ENCODE peak calls at places on chromosome 16, in six cellular contexts. One of them, this sample, is unnamed.

GRCh38 chr16:28609631-28610594 is at the start of gene SULT1A1:
- ATAC-seq in activated B cell treated with CpG ODN at 0.5 μM for 24 hours: no peak
- ATAC-seq in sciatic nerve: peak
- ATAC-seq in left ventricle myocardium superior: peak
- ATAC-seq in activated naive CD8-positive, alpha-beta T cell treated with anti-CD3 and anti-CD28 coated beads, Interleukin-2, amount 10 ng/mL, durations not matched to agents 7 days and 5 days: no peak
- ATAC-seq in body of pancreas: peak
- ATAC-seq in this sample: no peak

GRCh38 chr16:55280622-55281021 is 43.4 kb upstream of the IRX6 start:
- ATAC-seq in body of pancreas: no peak
- ATAC-seq in activated B cell treated with CpG ODN at 0.5 μM for 24 hours: no peak
- ATAC-seq in sciatic nerve: no peak
- ATAC-seq in activated naive CD8-positive, alpha-beta T cell treated with anti-CD3 and anti-CD28 coated beads, Interleukin-2, amount 10 ng/mL, durations not matched to agents 7 days and 5 days: no peak
- ATAC-seq in left ventricle myocardium superior: no peak
- ATAC-seq in this sample: no peak

GRCh38 chr16:69017036-69017783 is 88.2 kb upstream of the HAS3 start:
- ATAC-seq in activated B cell treated with CpG ODN at 0.5 μM for 24 hours: no peak
- ATAC-seq in sciatic nerve: no peak
- ATAC-seq in left ventricle myocardium superior: no peak
- ATAC-seq in body of pancreas: peak
- ATAC-seq in activated naive CD8-positive, alpha-beta T cell treated with anti-CD3 and anti-CD28 coated beads, Interleukin-2, amount 10 ng/mL, durations not matched to agents 7 days and 5 days: no peak
- ATAC-seq in this sample: no peak

GRCh38 chr16:75909746-75910145 is 183.5 kb upstream of the CPHXL start:
- ATAC-seq in activated B cell treated with CpG ODN at 0.5 μM for 24 hours: no peak
- ATAC-seq in body of pancreas: no peak
- ATAC-seq in activated naive CD8-positive, alpha-beta T cell treated with anti-CD3 and anti-CD28 coated beads, Interleukin-2, amount 10 ng/mL, durations not matched to agents 7 days and 5 days: no peak
- ATAC-seq in left ventricle myocardium superior: no peak
- ATAC-seq in sciatic nerve: no peak
- ATAC-seq in this sample: no peak

GRCh38 chr16:57159447-57159846 is 26.4 kb downstream of the PSME3IP1 start:
- ATAC-seq in sciatic nerve: no peak
- ATAC-seq in left ventricle myocardium superior: no peak
- ATAC-seq in body of pancreas: no peak
- ATAC-seq in activated B cell treated with CpG ODN at 0.5 μM for 24 hours: no peak
- ATAC-seq in activated naive CD8-positive, alpha-beta T cell treated with anti-CD3 and anti-CD28 coated beads, Interleukin-2, amount 10 ng/mL, durations not matched to agents 7 days and 5 days: no peak
- ATAC-seq in this sample: no peak

GRCh38 chr16:86221085-86221484 is 289.2 kb upstream of the FOXF1 start:
- ATAC-seq in left ventricle myocardium superior: no peak
- ATAC-seq in activated naive CD8-positive, alpha-beta T cell treated with anti-CD3 and anti-CD28 coated beads, Interleukin-2, amount 10 ng/mL, durations not matched to agents 7 days and 5 days: no peak
- ATAC-seq in body of pancreas: no peak
- ATAC-seq in activated B cell treated with CpG ODN at 0.5 μM for 24 hours: no peak
- ATAC-seq in sciatic nerve: no peak
- ATAC-seq in this sample: no peak

GRCh38 chr16:68732068-68732680 is 4.9 kb upstream of the CDH1 start:
- ATAC-seq in activated B cell treated with CpG ODN at 0.5 μM for 24 hours: no peak
- ATAC-seq in left ventricle myocardium superior: no peak
- ATAC-seq in sciatic nerve: no peak
- ATAC-seq in body of pancreas: peak
- ATAC-seq in activated naive CD8-positive, alpha-beta T cell treated with anti-CD3 and anti-CD28 coated beads, Interleukin-2, amount 10 ng/mL, durations not matched to agents 7 days and 5 days: no peak
- ATAC-seq in this sample: no peak

GRCh38 chr16:4016648-4017047 is 99.6 kb downstream of the ADCY9 start:
- ATAC-seq in sciatic nerve: no peak
- ATAC-seq in left ventricle myocardium superior: no peak
- ATAC-seq in activated B cell treated with CpG ODN at 0.5 μM for 24 hours: no peak
- ATAC-seq in body of pancreas: no peak
- ATAC-seq in activated naive CD8-positive, alpha-beta T cell treated with anti-CD3 and anti-CD28 coated beads, Interleukin-2, amount 10 ng/mL, durations not matched to agents 7 days and 5 days: no peak
- ATAC-seq in this sample: no peak

GRCh38 chr16:48462146-48462740 is 77.0 kb upstream of the SIAH1 start:
- ATAC-seq in activated B cell treated with CpG ODN at 0.5 μM for 24 hours: no peak
- ATAC-seq in left ventricle myocardium superior: no peak
- ATAC-seq in sciatic nerve: no peak
- ATAC-seq in activated naive CD8-positive, alpha-beta T cell treated with anti-CD3 and anti-CD28 coated beads, Interleukin-2, amount 10 ng/mL, durations not matched to agents 7 days and 5 days: no peak
- ATAC-seq in body of pancreas: no peak
- ATAC-seq in this sample: no peak

GRCh38 chr16:66383551-66383950 is 17.1 kb downstream of the CDH5 start:
- ATAC-seq in activated B cell treated with CpG ODN at 0.5 μM for 24 hours: no peak
- ATAC-seq in activated naive CD8-positive, alpha-beta T cell treated with anti-CD3 and anti-CD28 coated beads, Interleukin-2, amount 10 ng/mL, durations not matched to agents 7 days and 5 days: no peak
- ATAC-seq in sciatic nerve: no peak
- ATAC-seq in body of pancreas: no peak
- ATAC-seq in left ventricle myocardium superior: no peak
- ATAC-seq in this sample: no peak

GRCh38 chr16:3487521-3488410 is 7.5 kb downstream of the C16orf90 start:
- ATAC-seq in activated naive CD8-positive, alpha-beta T cell treated with anti-CD3 and anti-CD28 coated beads, Interleukin-2, amount 10 ng/mL, durations not matched to agents 7 days and 5 days: no peak
- ATAC-seq in sciatic nerve: no peak
- ATAC-seq in body of pancreas: no peak
- ATAC-seq in left ventricle myocardium superior: peak
- ATAC-seq in activated B cell treated with CpG ODN at 0.5 μM for 24 hours: no peak
- ATAC-seq in this sample: no peak

GRCh38 chr16:11139624-11140375 is 116.2 kb downstream of the SOCS1 start:
- ATAC-seq in sciatic nerve: no peak
- ATAC-seq in activated naive CD8-positive, alpha-beta T cell treated with anti-CD3 and anti-CD28 coated beads, Interleukin-2, amount 10 ng/mL, durations not matched to agents 7 days and 5 days: peak
- ATAC-seq in body of pancreas: no peak
- ATAC-seq in activated B cell treated with CpG ODN at 0.5 μM for 24 hours: no peak
- ATAC-seq in left ventricle myocardium superior: no peak
- ATAC-seq in this sample: no peak

GRCh38 chr16:154223-155030 is 2.0 kb downstream of the HBZ start:
- ATAC-seq in activated naive CD8-positive, alpha-beta T cell treated with anti-CD3 and anti-CD28 coated beads, Interleukin-2, amount 10 ng/mL, durations not matched to agents 7 days and 5 days: peak
- ATAC-seq in left ventricle myocardium superior: peak
- ATAC-seq in body of pancreas: peak
- ATAC-seq in activated B cell treated with CpG ODN at 0.5 μM for 24 hours: peak
- ATAC-seq in sciatic nerve: no peak
- ATAC-seq in this sample: peak

GRCh38 chr16:56732832-56733231 is 2.9 kb downstream of the NUP93 start:
- ATAC-seq in left ventricle myocardium superior: no peak
- ATAC-seq in body of pancreas: no peak
- ATAC-seq in sciatic nerve: no peak
- ATAC-seq in activated naive CD8-positive, alpha-beta T cell treated with anti-CD3 and anti-CD28 coated beads, Interleukin-2, amount 10 ng/mL, durations not matched to agents 7 days and 5 days: no peak
- ATAC-seq in activated B cell treated with CpG ODN at 0.5 μM for 24 hours: peak
- ATAC-seq in this sample: peak

GRCh38 chr16:17076121-17076757 is 394.5 kb downstream of the XYLT1 start:
- ATAC-seq in activated naive CD8-positive, alpha-beta T cell treated with anti-CD3 and anti-CD28 coated beads, Interleukin-2, amount 10 ng/mL, durations not matched to agents 7 days and 5 days: no peak
- ATAC-seq in body of pancreas: no peak
- ATAC-seq in activated B cell treated with CpG ODN at 0.5 μM for 24 hours: no peak
- ATAC-seq in left ventricle myocardium superior: no peak
- ATAC-seq in sciatic nerve: no peak
- ATAC-seq in this sample: peak

GRCh38 chr16:89954462-89954861 is 5.9 kb downstream of the DEF8 start:
- ATAC-seq in activated B cell treated with CpG ODN at 0.5 μM for 24 hours: no peak
- ATAC-seq in activated naive CD8-positive, alpha-beta T cell treated with anti-CD3 and anti-CD28 coated beads, Interleukin-2, amount 10 ng/mL, durations not matched to agents 7 days and 5 days: no peak
- ATAC-seq in sciatic nerve: no peak
- ATAC-seq in left ventricle myocardium superior: no peak
- ATAC-seq in body of pancreas: no peak
- ATAC-seq in this sample: no peak

GRCh38 chr16:88118376-88118775 is 167.1 kb downstream of the BANP start:
- ATAC-seq in sciatic nerve: no peak
- ATAC-seq in activated B cell treated with CpG ODN at 0.5 μM for 24 hours: no peak
- ATAC-seq in body of pancreas: no peak
- ATAC-seq in activated naive CD8-positive, alpha-beta T cell treated with anti-CD3 and anti-CD28 coated beads, Interleukin-2, amount 10 ng/mL, durations not matched to agents 7 days and 5 days: no peak
- ATAC-seq in left ventricle myocardium superior: no peak
- ATAC-seq in this sample: no peak

GRCh38 chr16:12557808-12558207 is 245.9 kb downstream of the CPPED1 start:
- ATAC-seq in left ventricle myocardium superior: no peak
- ATAC-seq in activated naive CD8-positive, alpha-beta T cell treated with anti-CD3 and anti-CD28 coated beads, Interleukin-2, amount 10 ng/mL, durations not matched to agents 7 days and 5 days: no peak
- ATAC-seq in activated B cell treated with CpG ODN at 0.5 μM for 24 hours: no peak
- ATAC-seq in sciatic nerve: no peak
- ATAC-seq in body of pancreas: no peak
- ATAC-seq in this sample: no peak

GRCh38 chr16:20747030-20747816 is 5.6 kb upstream of the THUMPD1 start:
- ATAC-seq in body of pancreas: no peak
- ATAC-seq in activated naive CD8-positive, alpha-beta T cell treated with anti-CD3 and anti-CD28 coated beads, Interleukin-2, amount 10 ng/mL, durations not matched to agents 7 days and 5 days: no peak
- ATAC-seq in left ventricle myocardium superior: no peak
- ATAC-seq in sciatic nerve: no peak
- ATAC-seq in activated B cell treated with CpG ODN at 0.5 μM for 24 hours: no peak
- ATAC-seq in this sample: no peak

GRCh38 chr16:83328936-83329335 is 478.8 kb upstream of the HSBP1 start:
- ATAC-seq in left ventricle myocardium superior: no peak
- ATAC-seq in sciatic nerve: no peak
- ATAC-seq in activated naive CD8-positive, alpha-beta T cell treated with anti-CD3 and anti-CD28 coated beads, Interleukin-2, amount 10 ng/mL, durations not matched to agents 7 days and 5 days: no peak
- ATAC-seq in activated B cell treated with CpG ODN at 0.5 μM for 24 hours: no peak
- ATAC-seq in body of pancreas: no peak
- ATAC-seq in this sample: no peak

GRCh38 chr16:67517178-67517492 is 11.5 kb upstream of the RIPOR1 start:
- ATAC-seq in sciatic nerve: no peak
- ATAC-seq in activated B cell treated with CpG ODN at 0.5 μM for 24 hours: no peak
- ATAC-seq in activated naive CD8-positive, alpha-beta T cell treated with anti-CD3 and anti-CD28 coated beads, Interleukin-2, amount 10 ng/mL, durations not matched to agents 7 days and 5 days: no peak
- ATAC-seq in left ventricle myocardium superior: no peak
- ATAC-seq in body of pancreas: no peak
- ATAC-seq in this sample: no peak

GRCh38 chr16:84947022-84947421 is 64.3 kb downstream of the ZDHHC7 start:
- ATAC-seq in body of pancreas: no peak
- ATAC-seq in activated B cell treated with CpG ODN at 0.5 μM for 24 hours: no peak
- ATAC-seq in left ventricle myocardium superior: peak
- ATAC-seq in sciatic nerve: no peak
- ATAC-seq in activated naive CD8-positive, alpha-beta T cell treated with anti-CD3 and anti-CD28 coated beads, Interleukin-2, amount 10 ng/mL, durations not matched to agents 7 days and 5 days: no peak
- ATAC-seq in this sample: no peak

GRCh38 chr16:84079664-84080063 is 37.1 kb upstream of the SLC38A8 start:
- ATAC-seq in activated naive CD8-positive, alpha-beta T cell treated with anti-CD3 and anti-CD28 coated beads, Interleukin-2, amount 10 ng/mL, durations not matched to agents 7 days and 5 days: no peak
- ATAC-seq in body of pancreas: no peak
- ATAC-seq in activated B cell treated with CpG ODN at 0.5 μM for 24 hours: no peak
- ATAC-seq in left ventricle myocardium superior: peak
- ATAC-seq in sciatic nerve: no peak
- ATAC-seq in this sample: no peak

GRCh38 chr16:74807052-74807646 is 32.5 kb upstream of the FA2H start:
- ATAC-seq in left ventricle myocardium superior: no peak
- ATAC-seq in activated B cell treated with CpG ODN at 0.5 μM for 24 hours: no peak
- ATAC-seq in activated naive CD8-positive, alpha-beta T cell treated with anti-CD3 and anti-CD28 coated beads, Interleukin-2, amount 10 ng/mL, durations not matched to agents 7 days and 5 days: no peak
- ATAC-seq in sciatic nerve: no peak
- ATAC-seq in body of pancreas: no peak
- ATAC-seq in this sample: peak

GRCh38 chr16:66594739-66595138 is 9.8 kb upstream of the CMTM3 start:
- ATAC-seq in body of pancreas: no peak
- ATAC-seq in activated B cell treated with CpG ODN at 0.5 μM for 24 hours: peak
- ATAC-seq in activated naive CD8-positive, alpha-beta T cell treated with anti-CD3 and anti-CD28 coated beads, Interleukin-2, amount 10 ng/mL, durations not matched to agents 7 days and 5 days: no peak
- ATAC-seq in sciatic nerve: no peak
- ATAC-seq in left ventricle myocardium superior: no peak
- ATAC-seq in this sample: peak

This sample was measured in stimulated activated memory B cell treated with anti-CD40 and anti-IgM and Interleukin-4, amounts not matched to agents 10 μg/mL and 1 μg/mL and 100 μg/mL, for 72 hours.